ENCODE peak calls at places on chromosomes 16 and 17, in ten cellular contexts. One of them, this sample, is unnamed.

GRCh38 chr16:17784073-17784472 is 313.3 kb upstream of the XYLT1 start:
- DNase-seq in effector CD4-positive, alpha-beta T cell: no peak
- DNase-seq in posterior vena cava: no peak
- DNase-seq in stomach: no peak
- DNase-seq in brain microvascular endothelial cell: peak; percentile 60
- DNase-seq in stimulated activated CD4-positive, alpha-beta T cell treated with anti-CD3 and anti-CD28 coated beads, Interleukin-15, amount 100 ng/mL, for 24 hours: no peak
- DNase-seq in IMR-90: peak; percentile 56
- DNase-seq in fibroblast of pulmonary artery: peak; percentile 16
- DNase-seq in CD8-positive, alpha-beta T cell: no peak
- DNase-seq in Karpas-422: peak; percentile 64
- DNase-seq in this sample: no peak

GRCh38 chr16:67022531-67023214 is 6.3 kb upstream of the CBFB start:
- DNase-seq in stomach: peak; percentile 26
- DNase-seq in brain microvascular endothelial cell: peak; percentile 20
- DNase-seq in CD8-positive, alpha-beta T cell: no peak
- DNase-seq in Karpas-422: no peak
- DNase-seq in IMR-90: no peak
- DNase-seq in posterior vena cava: peak; percentile 45
- DNase-seq in stimulated activated CD4-positive, alpha-beta T cell treated with anti-CD3 and anti-CD28 coated beads, Interleukin-15, amount 100 ng/mL, for 24 hours: no peak
- DNase-seq in fibroblast of pulmonary artery: peak; percentile 22
- DNase-seq in effector CD4-positive, alpha-beta T cell: no peak
- DNase-seq in this sample: no peak

GRCh38 chr16:1183235-1183907 is 30.5 kb downstream of the CACNA1H start:
- DNase-seq in effector CD4-positive, alpha-beta T cell: no peak
- DNase-seq in stimulated activated CD4-positive, alpha-beta T cell treated with anti-CD3 and anti-CD28 coated beads, Interleukin-15, amount 100 ng/mL, for 24 hours: no peak
- DNase-seq in fibroblast of pulmonary artery: peak; percentile 71
- DNase-seq in CD8-positive, alpha-beta T cell: no peak
- DNase-seq in brain microvascular endothelial cell: peak; percentile 78
- DNase-seq in stomach: no peak
- DNase-seq in posterior vena cava: peak; percentile 87
- DNase-seq in IMR-90: peak; percentile 63
- DNase-seq in Karpas-422: no peak
- DNase-seq in this sample: no peak

GRCh38 chr16:81755915-81756644 is 23.0 kb upstream of the PLCG2 start:
- DNase-seq in CD8-positive, alpha-beta T cell: no peak
- DNase-seq in stimulated activated CD4-positive, alpha-beta T cell treated with anti-CD3 and anti-CD28 coated beads, Interleukin-15, amount 100 ng/mL, for 24 hours: no peak
- DNase-seq in effector CD4-positive, alpha-beta T cell: no peak
- DNase-seq in Karpas-422: no peak
- DNase-seq in brain microvascular endothelial cell: no peak
- DNase-seq in posterior vena cava: no peak
- DNase-seq in stomach: no peak
- DNase-seq in IMR-90: no peak
- DNase-seq in fibroblast of pulmonary artery: peak; percentile 50
- DNase-seq in this sample: no peak

GRCh38 chr16:9296273-9296593 is 204.8 kb downstream of the HAPSTR1 start:
- DNase-seq in IMR-90: no peak
- DNase-seq in stomach: no peak
- DNase-seq in effector CD4-positive, alpha-beta T cell: no peak
- DNase-seq in stimulated activated CD4-positive, alpha-beta T cell treated with anti-CD3 and anti-CD28 coated beads, Interleukin-15, amount 100 ng/mL, for 24 hours: no peak
- DNase-seq in fibroblast of pulmonary artery: no peak
- DNase-seq in Karpas-422: no peak
- DNase-seq in brain microvascular endothelial cell: no peak
- DNase-seq in posterior vena cava: no peak
- DNase-seq in CD8-positive, alpha-beta T cell: no peak
- DNase-seq in this sample: no peak

GRCh38 chr17:72661093-72661944 is 431.2 kb downstream of the SLC39A11 start:
- DNase-seq in stomach: no peak
- DNase-seq in brain microvascular endothelial cell: no peak
- DNase-seq in fibroblast of pulmonary artery: no peak
- DNase-seq in Karpas-422: no peak
- DNase-seq in effector CD4-positive, alpha-beta T cell: no peak
- DNase-seq in stimulated activated CD4-positive, alpha-beta T cell treated with anti-CD3 and anti-CD28 coated beads, Interleukin-15, amount 100 ng/mL, for 24 hours: no peak
- DNase-seq in posterior vena cava: peak; percentile 34
- DNase-seq in CD8-positive, alpha-beta T cell: no peak
- DNase-seq in IMR-90: no peak
- DNase-seq in this sample: no peak

GRCh38 chr16:35182043-35182677 is 1722.7 kb downstream of the TP53TG3F start:
- DNase-seq in IMR-90: no peak
- DNase-seq in stomach: no peak
- DNase-seq in brain microvascular endothelial cell: no peak
- DNase-seq in fibroblast of pulmonary artery: no peak
- DNase-seq in stimulated activated CD4-positive, alpha-beta T cell treated with anti-CD3 and anti-CD28 coated beads, Interleukin-15, amount 100 ng/mL, for 24 hours: no peak
- DNase-seq in CD8-positive, alpha-beta T cell: no peak
- DNase-seq in effector CD4-positive, alpha-beta T cell: no peak
- DNase-seq in Karpas-422: no peak
- DNase-seq in posterior vena cava: no peak
- DNase-seq in this sample: no peak

GRCh38 chr17:49755681-49756283 is 8.1 kb downstream of the FAM117A start:
- DNase-seq in CD8-positive, alpha-beta T cell: no peak
- DNase-seq in posterior vena cava: no peak
- DNase-seq in brain microvascular endothelial cell: no peak
- DNase-seq in stomach: no peak
- DNase-seq in fibroblast of pulmonary artery: no peak
- DNase-seq in Karpas-422: no peak
- DNase-seq in stimulated activated CD4-positive, alpha-beta T cell treated with anti-CD3 and anti-CD28 coated beads, Interleukin-15, amount 100 ng/mL, for 24 hours: no peak
- DNase-seq in IMR-90: no peak
- DNase-seq in effector CD4-positive, alpha-beta T cell: no peak
- DNase-seq in this sample: no peak

GRCh38 chr16:82344157-82344556 is 174.1 kb upstream of the MPHOSPH6 start:
- DNase-seq in posterior vena cava: no peak
- DNase-seq in effector CD4-positive, alpha-beta T cell: no peak
- DNase-seq in CD8-positive, alpha-beta T cell: no peak
- DNase-seq in stimulated activated CD4-positive, alpha-beta T cell treated with anti-CD3 and anti-CD28 coated beads, Interleukin-15, amount 100 ng/mL, for 24 hours: no peak
- DNase-seq in stomach: peak; percentile 55
- DNase-seq in Karpas-422: peak; percentile 65
- DNase-seq in brain microvascular endothelial cell: no peak
- DNase-seq in fibroblast of pulmonary artery: no peak
- DNase-seq in IMR-90: no peak
- DNase-seq in this sample: no peak

GRCh38 chr17:35788504-35788998 is 6.9 kb downstream of the MMP28 start:
- DNase-seq in IMR-90: peak; percentile 92
- DNase-seq in brain microvascular endothelial cell: peak; percentile 96
- DNase-seq in effector CD4-positive, alpha-beta T cell: no peak
- DNase-seq in stimulated activated CD4-positive, alpha-beta T cell treated with anti-CD3 and anti-CD28 coated beads, Interleukin-15, amount 100 ng/mL, for 24 hours: no peak
- DNase-seq in Karpas-422: no peak
- DNase-seq in stomach: no peak
- DNase-seq in posterior vena cava: no peak
- DNase-seq in CD8-positive, alpha-beta T cell: no peak
- DNase-seq in fibroblast of pulmonary artery: peak; percentile 67
- DNase-seq in this sample: no peak

GRCh38 chr16:85460252-85460982 is 152.7 kb upstream of the GSE1 start:
- DNase-seq in CD8-positive, alpha-beta T cell: no peak
- DNase-seq in effector CD4-positive, alpha-beta T cell: no peak
- DNase-seq in fibroblast of pulmonary artery: peak; percentile 35
- DNase-seq in posterior vena cava: no peak
- DNase-seq in stomach: no peak
- DNase-seq in stimulated activated CD4-positive, alpha-beta T cell treated with anti-CD3 and anti-CD28 coated beads, Interleukin-15, amount 100 ng/mL, for 24 hours: no peak
- DNase-seq in brain microvascular endothelial cell: no peak
- DNase-seq in Karpas-422: no peak
- DNase-seq in IMR-90: no peak
- DNase-seq in this sample: no peak

GRCh38 chr16:66255647-66256046 is 110.8 kb upstream of the CDH5 start:
- DNase-seq in Karpas-422: no peak
- DNase-seq in IMR-90: no peak
- DNase-seq in brain microvascular endothelial cell: no peak
- DNase-seq in fibroblast of pulmonary artery: no peak
- DNase-seq in CD8-positive, alpha-beta T cell: no peak
- DNase-seq in effector CD4-positive, alpha-beta T cell: no peak
- DNase-seq in stomach: no peak
- DNase-seq in posterior vena cava: peak; percentile 5
- DNase-seq in stimulated activated CD4-positive, alpha-beta T cell treated with anti-CD3 and anti-CD28 coated beads, Interleukin-15, amount 100 ng/mL, for 24 hours: no peak
- DNase-seq in this sample: no peak

GRCh38 chr16:28534542-28535373 is 4.0 kb downstream of the NUPR1 start:
- DNase-seq in posterior vena cava: peak; percentile 85
- DNase-seq in IMR-90: no peak
- DNase-seq in brain microvascular endothelial cell: no peak
- DNase-seq in stomach: peak; percentile 47
- DNase-seq in Karpas-422: peak; percentile 34
- DNase-seq in stimulated activated CD4-positive, alpha-beta T cell treated with anti-CD3 and anti-CD28 coated beads, Interleukin-15, amount 100 ng/mL, for 24 hours: no peak
- DNase-seq in CD8-positive, alpha-beta T cell: no peak
- DNase-seq in fibroblast of pulmonary artery: peak; percentile 46
- DNase-seq in effector CD4-positive, alpha-beta T cell: no peak
- DNase-seq in this sample: peak; percentile 92

GRCh38 chr16:27977966-27978365 is 85.5 kb downstream of the GSG1L start:
- DNase-seq in stomach: no peak
- DNase-seq in CD8-positive, alpha-beta T cell: no peak
- DNase-seq in posterior vena cava: peak; percentile 70
- DNase-seq in IMR-90: peak; percentile 40
- DNase-seq in brain microvascular endothelial cell: no peak
- DNase-seq in effector CD4-positive, alpha-beta T cell: no peak
- DNase-seq in stimulated activated CD4-positive, alpha-beta T cell treated with anti-CD3 and anti-CD28 coated beads, Interleukin-15, amount 100 ng/mL, for 24 hours: no peak
- DNase-seq in Karpas-422: no peak
- DNase-seq in fibroblast of pulmonary artery: peak; percentile 11
- DNase-seq in this sample: no peak

GRCh38 chr16:23843143-23843542 is 7.4 kb downstream of the PRKCB start:
- DNase-seq in stomach: no peak
- DNase-seq in effector CD4-positive, alpha-beta T cell: no peak
- DNase-seq in brain microvascular endothelial cell: no peak
- DNase-seq in fibroblast of pulmonary artery: no peak
- DNase-seq in CD8-positive, alpha-beta T cell: no peak
- DNase-seq in posterior vena cava: no peak
- DNase-seq in Karpas-422: peak; percentile 89
- DNase-seq in stimulated activated CD4-positive, alpha-beta T cell treated with anti-CD3 and anti-CD28 coated beads, Interleukin-15, amount 100 ng/mL, for 24 hours: no peak
- DNase-seq in IMR-90: no peak
- DNase-seq in this sample: no peak

GRCh38 chr16:9437115-9437514 is 345.7 kb downstream of the HAPSTR1 start:
- DNase-seq in brain microvascular endothelial cell: no peak
- DNase-seq in stomach: no peak
- DNase-seq in fibroblast of pulmonary artery: no peak
- DNase-seq in IMR-90: no peak
- DNase-seq in effector CD4-positive, alpha-beta T cell: no peak
- DNase-seq in posterior vena cava: no peak
- DNase-seq in CD8-positive, alpha-beta T cell: no peak
- DNase-seq in stimulated activated CD4-positive, alpha-beta T cell treated with anti-CD3 and anti-CD28 coated beads, Interleukin-15, amount 100 ng/mL, for 24 hours: no peak
- DNase-seq in Karpas-422: peak; percentile 70
- DNase-seq in this sample: no peak

GRCh38 chr17:81116704-81117103 is 48.6 kb upstream of the PVALEF start:
- DNase-seq in IMR-90: no peak
- DNase-seq in stomach: peak; percentile 67
- DNase-seq in posterior vena cava: no peak
- DNase-seq in effector CD4-positive, alpha-beta T cell: no peak
- DNase-seq in stimulated activated CD4-positive, alpha-beta T cell treated with anti-CD3 and anti-CD28 coated beads, Interleukin-15, amount 100 ng/mL, for 24 hours: no peak
- DNase-seq in brain microvascular endothelial cell: no peak
- DNase-seq in Karpas-422: no peak
- DNase-seq in CD8-positive, alpha-beta T cell: no peak
- DNase-seq in fibroblast of pulmonary artery: no peak
- DNase-seq in this sample: no peak

GRCh38 chr17:61755078-61755477 is 108.2 kb downstream of the BRIP1 start:
- DNase-seq in CD8-positive, alpha-beta T cell: no peak
- DNase-seq in stimulated activated CD4-positive, alpha-beta T cell treated with anti-CD3 and anti-CD28 coated beads, Interleukin-15, amount 100 ng/mL, for 24 hours: no peak
- DNase-seq in fibroblast of pulmonary artery: no peak
- DNase-seq in effector CD4-positive, alpha-beta T cell: no peak
- DNase-seq in posterior vena cava: no peak
- DNase-seq in IMR-90: no peak
- DNase-seq in brain microvascular endothelial cell: no peak
- DNase-seq in Karpas-422: no peak
- DNase-seq in stomach: no peak
- DNase-seq in this sample: no peak

GRCh38 chr16:47732122-47732805 is 271.1 kb downstream of the PHKB start:
- DNase-seq in stimulated activated CD4-positive, alpha-beta T cell treated with anti-CD3 and anti-CD28 coated beads, Interleukin-15, amount 100 ng/mL, for 24 hours: peak; percentile 30
- DNase-seq in fibroblast of pulmonary artery: peak; percentile 83
- DNase-seq in effector CD4-positive, alpha-beta T cell: no peak
- DNase-seq in CD8-positive, alpha-beta T cell: no peak
- DNase-seq in IMR-90: peak; percentile 98
- DNase-seq in posterior vena cava: no peak
- DNase-seq in stomach: no peak
- DNase-seq in brain microvascular endothelial cell: peak; percentile 94
- DNase-seq in Karpas-422: no peak
- DNase-seq in this sample: no peak

GRCh38 chr16:81608515-81609209 is 164.1 kb downstream of the CMIP start:
- DNase-seq in effector CD4-positive, alpha-beta T cell: no peak
- DNase-seq in stimulated activated CD4-positive, alpha-beta T cell treated with anti-CD3 and anti-CD28 coated beads, Interleukin-15, amount 100 ng/mL, for 24 hours: no peak
- DNase-seq in brain microvascular endothelial cell: peak; percentile 71
- DNase-seq in posterior vena cava: no peak
- DNase-seq in stomach: no peak
- DNase-seq in IMR-90: peak; percentile 65
- DNase-seq in CD8-positive, alpha-beta T cell: no peak
- DNase-seq in fibroblast of pulmonary artery: peak; percentile 74
- DNase-seq in Karpas-422: no peak
- DNase-seq in this sample: no peak

GRCh38 chr16:65634291-65634690 is 512.4 kb upstream of the CDH11 start:
- DNase-seq in brain microvascular endothelial cell: no peak
- DNase-seq in Karpas-422: no peak
- DNase-seq in IMR-90: peak; percentile 4
- DNase-seq in effector CD4-positive, alpha-beta T cell: no peak
- DNase-seq in stomach: no peak
- DNase-seq in CD8-positive, alpha-beta T cell: no peak
- DNase-seq in stimulated activated CD4-positive, alpha-beta T cell treated with anti-CD3 and anti-CD28 coated beads, Interleukin-15, amount 100 ng/mL, for 24 hours: no peak
- DNase-seq in posterior vena cava: no peak
- DNase-seq in fibroblast of pulmonary artery: peak; percentile 5
- DNase-seq in this sample: no peak

GRCh38 chr17:78379134-78379497 is 667 bp downstream of the PGS1 start:
- DNase-seq in CD8-positive, alpha-beta T cell: no peak
- DNase-seq in IMR-90: peak; percentile 95
- DNase-seq in stimulated activated CD4-positive, alpha-beta T cell treated with anti-CD3 and anti-CD28 coated beads, Interleukin-15, amount 100 ng/mL, for 24 hours: no peak
- DNase-seq in Karpas-422: no peak
- DNase-seq in stomach: no peak
- DNase-seq in posterior vena cava: no peak
- DNase-seq in fibroblast of pulmonary artery: peak; percentile 90
- DNase-seq in brain microvascular endothelial cell: peak; percentile 79
- DNase-seq in effector CD4-positive, alpha-beta T cell: no peak
- DNase-seq in this sample: no peak

GRCh38 chr16:69150146-69150865 is 17.9 kb downstream of the UTP4 start:
- DNase-seq in fibroblast of pulmonary artery: peak; percentile 90
- DNase-seq in stimulated activated CD4-positive, alpha-beta T cell treated with anti-CD3 and anti-CD28 coated beads, Interleukin-15, amount 100 ng/mL, for 24 hours: peak; percentile 45
- DNase-seq in effector CD4-positive, alpha-beta T cell: peak; percentile 45
- DNase-seq in Karpas-422: peak; percentile 87
- DNase-seq in stomach: peak; percentile 53
- DNase-seq in posterior vena cava: no peak
- DNase-seq in brain microvascular endothelial cell: peak; percentile 78
- DNase-seq in IMR-90: peak; percentile 81
- DNase-seq in CD8-positive, alpha-beta T cell: no peak
- DNase-seq in this sample: no peak

GRCh38 chr16:20114356-20114755 is 40.7 kb upstream of the GPR139 start:
- DNase-seq in brain microvascular endothelial cell: no peak
- DNase-seq in Karpas-422: no peak
- DNase-seq in fibroblast of pulmonary artery: no peak
- DNase-seq in effector CD4-positive, alpha-beta T cell: no peak
- DNase-seq in stomach: no peak
- DNase-seq in IMR-90: no peak
- DNase-seq in stimulated activated CD4-positive, alpha-beta T cell treated with anti-CD3 and anti-CD28 coated beads, Interleukin-15, amount 100 ng/mL, for 24 hours: no peak
- DNase-seq in CD8-positive, alpha-beta T cell: no peak
- DNase-seq in posterior vena cava: no peak
- DNase-seq in this sample: no peak

GRCh38 chr17:258045-258734 is 76.7 kb upstream of the DOC2B start:
- DNase-seq in fibroblast of pulmonary artery: no peak
- DNase-seq in Karpas-422: no peak
- DNase-seq in brain microvascular endothelial cell: no peak
- DNase-seq in posterior vena cava: peak; percentile 57
- DNase-seq in stomach: no peak
- DNase-seq in CD8-positive, alpha-beta T cell: no peak
- DNase-seq in IMR-90: no peak
- DNase-seq in effector CD4-positive, alpha-beta T cell: no peak
- DNase-seq in stimulated activated CD4-positive, alpha-beta T cell treated with anti-CD3 and anti-CD28 coated beads, Interleukin-15, amount 100 ng/mL, for 24 hours: no peak
- DNase-seq in this sample: peak; percentile 39

GRCh38 chr17:79748296-79749099 is 17.8 kb downstream of the ENPP7 start:
- DNase-seq in posterior vena cava: peak; percentile 53
- DNase-seq in brain microvascular endothelial cell: no peak
- DNase-seq in Karpas-422: no peak
- DNase-seq in effector CD4-positive, alpha-beta T cell: no peak
- DNase-seq in stimulated activated CD4-positive, alpha-beta T cell treated with anti-CD3 and anti-CD28 coated beads, Interleukin-15, amount 100 ng/mL, for 24 hours: no peak
- DNase-seq in IMR-90: no peak
- DNase-seq in CD8-positive, alpha-beta T cell: no peak
- DNase-seq in fibroblast of pulmonary artery: no peak
- DNase-seq in stomach: no peak
- DNase-seq in this sample: no peak

GRCh38 chr17:10087333-10087732 is 111.1 kb downstream of the GAS7 start:
- DNase-seq in effector CD4-positive, alpha-beta T cell: no peak
- DNase-seq in stimulated activated CD4-positive, alpha-beta T cell treated with anti-CD3 and anti-CD28 coated beads, Interleukin-15, amount 100 ng/mL, for 24 hours: no peak
- DNase-seq in CD8-positive, alpha-beta T cell: no peak
- DNase-seq in brain microvascular endothelial cell: no peak
- DNase-seq in posterior vena cava: peak; percentile 43
- DNase-seq in fibroblast of pulmonary artery: no peak
- DNase-seq in stomach: no peak
- DNase-seq in IMR-90: no peak
- DNase-seq in Karpas-422: no peak
- DNase-seq in this sample: no peak

GRCh38 chr16:87297918-87298631 is 19.1 kb downstream of the C16orf95 start:
- DNase-seq in posterior vena cava: peak; percentile 79
- DNase-seq in Karpas-422: peak; percentile 79
- DNase-seq in stimulated activated CD4-positive, alpha-beta T cell treated with anti-CD3 and anti-CD28 coated beads, Interleukin-15, amount 100 ng/mL, for 24 hours: peak; percentile 55
- DNase-seq in IMR-90: peak; percentile 10
- DNase-seq in effector CD4-positive, alpha-beta T cell: peak; percentile 19
- DNase-seq in CD8-positive, alpha-beta T cell: no peak
- DNase-seq in fibroblast of pulmonary artery: peak; percentile 33
- DNase-seq in brain microvascular endothelial cell: no peak
- DNase-seq in stomach: no peak
- DNase-seq in this sample: no peak

This sample was measured in CD14-positive monocyte.